ENCODE peak calls at places on chromosomes 1 and 21, in five cellular contexts. One of them, this sample, is unnamed.

GRCh38 chr1:27332536-27333281 is 9.1 kb upstream of the SYTL1 start:
- DNase-seq in IMR-90: peak; percentile 16
- DNase-seq in MM.1S: peak; percentile 16
- DNase-seq in CD8-positive, alpha-beta T cell: peak; percentile 76
- DNase-seq in esophagus muscularis mucosa: no peak
- DNase-seq in this sample: no peak

GRCh38 chr1:226424228-226425003 is 16.5 kb upstream of the PARP1 start:
- DNase-seq in IMR-90: peak; percentile 10
- DNase-seq in MM.1S: peak; percentile 73
- DNase-seq in CD8-positive, alpha-beta T cell: no peak
- DNase-seq in esophagus muscularis mucosa: no peak
- DNase-seq in this sample: no peak

GRCh38 chr1:178688244-178688643 is 36.8 kb upstream of the RALGPS2 start:
- DNase-seq in IMR-90: peak; percentile 26
- DNase-seq in MM.1S: no peak
- DNase-seq in CD8-positive, alpha-beta T cell: no peak
- DNase-seq in esophagus muscularis mucosa: no peak
- DNase-seq in this sample: no peak

GRCh38 chr1:44284184-44284583 is 70.9 kb downstream of the ERI3 start:
- DNase-seq in IMR-90: no peak
- DNase-seq in MM.1S: no peak
- DNase-seq in CD8-positive, alpha-beta T cell: no peak
- DNase-seq in esophagus muscularis mucosa: no peak
- DNase-seq in this sample: no peak

GRCh38 chr21:39156024-39156423 is 27.2 kb downstream of the PSMG1 start:
- DNase-seq in IMR-90: peak; percentile 70
- DNase-seq in MM.1S: no peak
- DNase-seq in CD8-positive, alpha-beta T cell: no peak
- DNase-seq in esophagus muscularis mucosa: peak; percentile 42
- DNase-seq in this sample: no peak

GRCh38 chr1:14443164-14443787 is 155.2 kb upstream of the KAZN start:
- DNase-seq in IMR-90: peak; percentile 48
- DNase-seq in MM.1S: no peak
- DNase-seq in CD8-positive, alpha-beta T cell: no peak
- DNase-seq in esophagus muscularis mucosa: no peak
- DNase-seq in this sample: no peak

GRCh38 chr1:103326595-103326994 is 198.9 kb upstream of the RNPC3 start:
- DNase-seq in IMR-90: no peak
- DNase-seq in MM.1S: peak; percentile 51
- DNase-seq in CD8-positive, alpha-beta T cell: no peak
- DNase-seq in esophagus muscularis mucosa: no peak
- DNase-seq in this sample: no peak

GRCh38 chr1:233364695-233365539 is 37.4 kb downstream of the MAP3K21 start:
- DNase-seq in IMR-90: peak; percentile 23
- DNase-seq in MM.1S: peak; percentile 19
- DNase-seq in CD8-positive, alpha-beta T cell: no peak
- DNase-seq in esophagus muscularis mucosa: no peak
- DNase-seq in this sample: no peak

GRCh38 chr1:222975472-222976122 is 160.8 kb downstream of the DISP1 start:
- DNase-seq in IMR-90: peak; percentile 28
- DNase-seq in MM.1S: peak; percentile 3
- DNase-seq in CD8-positive, alpha-beta T cell: no peak
- DNase-seq in esophagus muscularis mucosa: no peak
- DNase-seq in this sample: no peak

GRCh38 chr21:44990921-44991320 is 51.1 kb downstream of the SLX9 start:
- DNase-seq in IMR-90: no peak
- DNase-seq in MM.1S: no peak
- DNase-seq in CD8-positive, alpha-beta T cell: no peak
- DNase-seq in esophagus muscularis mucosa: no peak
- DNase-seq in this sample: no peak

GRCh38 chr1:100713636-100714035 is 5.9 kb upstream of the VCAM1 start:
- DNase-seq in IMR-90: no peak
- DNase-seq in MM.1S: no peak
- DNase-seq in CD8-positive, alpha-beta T cell: no peak
- DNase-seq in esophagus muscularis mucosa: no peak
- DNase-seq in this sample: no peak

GRCh38 chr1:208834346-208835081 is 590.3 kb upstream of the PLXNA2 start:
- DNase-seq in IMR-90: no peak
- DNase-seq in MM.1S: no peak
- DNase-seq in CD8-positive, alpha-beta T cell: no peak
- DNase-seq in esophagus muscularis mucosa: peak; percentile 78
- DNase-seq in this sample: no peak

GRCh38 chr21:21971384-21971783 is 973.2 kb downstream of the NCAM2 start:
- DNase-seq in IMR-90: no peak
- DNase-seq in MM.1S: no peak
- DNase-seq in CD8-positive, alpha-beta T cell: no peak
- DNase-seq in esophagus muscularis mucosa: no peak
- DNase-seq in this sample: no peak

GRCh38 chr1:15948600-15949452 is 27.1 kb downstream of the ZBTB17 start:
- DNase-seq in IMR-90: peak; percentile 95
- DNase-seq in MM.1S: no peak
- DNase-seq in CD8-positive, alpha-beta T cell: no peak
- DNase-seq in esophagus muscularis mucosa: no peak
- DNase-seq in this sample: no peak

GRCh38 chr1:215405211-215405610 is 161.9 kb upstream of the KCTD3 start:
- DNase-seq in IMR-90: peak; percentile 59
- DNase-seq in MM.1S: no peak
- DNase-seq in CD8-positive, alpha-beta T cell: no peak
- DNase-seq in esophagus muscularis mucosa: no peak
- DNase-seq in this sample: no peak

GRCh38 chr1:179105393-179105792 is 23.5 kb downstream of the TOR3A start:
- DNase-seq in IMR-90: no peak
- DNase-seq in MM.1S: peak; percentile 28
- DNase-seq in CD8-positive, alpha-beta T cell: no peak
- DNase-seq in esophagus muscularis mucosa: no peak
- DNase-seq in this sample: no peak

GRCh38 chr1:109399326-109399957 is 1.7 kb upstream of the SORT1 start:
- DNase-seq in IMR-90: peak; percentile 59
- DNase-seq in MM.1S: peak; percentile 56
- DNase-seq in CD8-positive, alpha-beta T cell: no peak
- DNase-seq in esophagus muscularis mucosa: no peak
- DNase-seq in this sample: no peak

GRCh38 chr1:101309334-101310221 is 72.8 kb downstream of the S1PR1 start:
- DNase-seq in IMR-90: peak; percentile 56
- DNase-seq in MM.1S: peak; percentile 40
- DNase-seq in CD8-positive, alpha-beta T cell: peak; percentile 85
- DNase-seq in esophagus muscularis mucosa: no peak
- DNase-seq in this sample: peak; percentile 85

GRCh38 chr1:186078245-186078644 is 296.8 kb downstream of the TPR start:
- DNase-seq in IMR-90: no peak
- DNase-seq in MM.1S: no peak
- DNase-seq in CD8-positive, alpha-beta T cell: no peak
- DNase-seq in esophagus muscularis mucosa: no peak
- DNase-seq in this sample: peak; percentile 49

GRCh38 chr1:56322211-56322610 is 257.2 kb downstream of the PLPP3 start:
- DNase-seq in IMR-90: peak; percentile 19
- DNase-seq in MM.1S: no peak
- DNase-seq in CD8-positive, alpha-beta T cell: no peak
- DNase-seq in esophagus muscularis mucosa: no peak
- DNase-seq in this sample: no peak

GRCh38 chr1:225454733-225455132 is 26.9 kb upstream of the LBR start:
- DNase-seq in IMR-90: peak; percentile 89
- DNase-seq in MM.1S: no peak
- DNase-seq in CD8-positive, alpha-beta T cell: no peak
- DNase-seq in esophagus muscularis mucosa: no peak
- DNase-seq in this sample: no peak

GRCh38 chr1:221667504-221667903 is 74.4 kb downstream of the DUSP10 start:
- DNase-seq in IMR-90: peak; percentile 90
- DNase-seq in MM.1S: no peak
- DNase-seq in CD8-positive, alpha-beta T cell: no peak
- DNase-seq in esophagus muscularis mucosa: no peak
- DNase-seq in this sample: peak; percentile 18

GRCh38 chr1:92854386-92854785 is 22.5 kb downstream of the RPL5 start:
- DNase-seq in IMR-90: no peak
- DNase-seq in MM.1S: peak; percentile 70
- DNase-seq in CD8-positive, alpha-beta T cell: no peak
- DNase-seq in esophagus muscularis mucosa: no peak
- DNase-seq in this sample: no peak

GRCh38 chr21:43733529-43734071 is 14.7 kb downstream of the PDXK start:
- DNase-seq in IMR-90: peak; percentile 79
- DNase-seq in MM.1S: no peak
- DNase-seq in CD8-positive, alpha-beta T cell: no peak
- DNase-seq in esophagus muscularis mucosa: no peak
- DNase-seq in this sample: no peak

GRCh38 chr1:53725238-53725689 is 13.7 kb downstream of the GLIS1 start:
- DNase-seq in IMR-90: peak; percentile 77
- DNase-seq in MM.1S: no peak
- DNase-seq in CD8-positive, alpha-beta T cell: no peak
- DNase-seq in esophagus muscularis mucosa: no peak
- DNase-seq in this sample: no peak

GRCh38 chr1:232184561-232185530 is 445.1 kb downstream of the SIPA1L2 start:
- DNase-seq in IMR-90: no peak
- DNase-seq in MM.1S: no peak
- DNase-seq in CD8-positive, alpha-beta T cell: no peak
- DNase-seq in esophagus muscularis mucosa: peak; percentile 81
- DNase-seq in this sample: no peak

GRCh38 chr1:176531036-176531435 is 68.1 kb downstream of the PAPPA2 start:
- DNase-seq in IMR-90: no peak
- DNase-seq in MM.1S: no peak
- DNase-seq in CD8-positive, alpha-beta T cell: no peak
- DNase-seq in esophagus muscularis mucosa: peak; percentile 60
- DNase-seq in this sample: no peak

GRCh38 chr1:8985915-8986813 is 40.1 kb downstream of the SLC2A7 start:
- DNase-seq in IMR-90: peak; percentile 95
- DNase-seq in MM.1S: no peak
- DNase-seq in CD8-positive, alpha-beta T cell: no peak
- DNase-seq in esophagus muscularis mucosa: no peak
- DNase-seq in this sample: no peak

GRCh38 chr1:212951058-212951923 is 950 bp downstream of the VASH2 start:
- DNase-seq in IMR-90: no peak
- DNase-seq in MM.1S: no peak
- DNase-seq in CD8-positive, alpha-beta T cell: no peak
- DNase-seq in esophagus muscularis mucosa: no peak
- DNase-seq in this sample: no peak

GRCh38 chr1:25067852-25068251 is 137.8 kb upstream of the RUNX3 start:
- DNase-seq in IMR-90: no peak
- DNase-seq in MM.1S: no peak
- DNase-seq in CD8-positive, alpha-beta T cell: no peak
- DNase-seq in esophagus muscularis mucosa: no peak
- DNase-seq in this sample: no peak

GRCh38 chr1:25066731-25067520 is 136.8 kb upstream of the RUNX3 start:
- DNase-seq in IMR-90: no peak
- DNase-seq in MM.1S: no peak
- DNase-seq in CD8-positive, alpha-beta T cell: no peak
- DNase-seq in esophagus muscularis mucosa: no peak
- DNase-seq in this sample: no peak

GRCh38 chr1:25068829-25069228 is 138.8 kb upstream of the RUNX3 start:
- DNase-seq in IMR-90: no peak
- DNase-seq in MM.1S: no peak
- DNase-seq in CD8-positive, alpha-beta T cell: no peak
- DNase-seq in esophagus muscularis mucosa: no peak
- DNase-seq in this sample: no peak

GRCh38 chr1:25066253-25066652 is 136.2 kb upstream of the RUNX3 start:
- DNase-seq in IMR-90: no peak
- DNase-seq in MM.1S: no peak
- DNase-seq in CD8-positive, alpha-beta T cell: no peak
- DNase-seq in esophagus muscularis mucosa: no peak
- DNase-seq in this sample: no peak

GRCh38 chr1:25068316-25068715 is 138.2 kb upstream of the RUNX3 start:
- DNase-seq in IMR-90: no peak
- DNase-seq in MM.1S: no peak
- DNase-seq in CD8-positive, alpha-beta T cell: no peak
- DNase-seq in esophagus muscularis mucosa: no peak
- DNase-seq in this sample: no peak
- H3K4me3 ChIP-seq in IMR-90: no peak overlapping the region
- H3K4me3 ChIP-seq in MM.1S: no peak overlapping the region
- H3K4me3 ChIP-seq in CD8-positive, alpha-beta T cell: no peak overlapping the region
- H3K4me3 ChIP-seq in esophagus muscularis mucosa: no peak overlapping the region
- H3K4me3 ChIP-seq in this sample: no peak overlapping the region

DNA sequence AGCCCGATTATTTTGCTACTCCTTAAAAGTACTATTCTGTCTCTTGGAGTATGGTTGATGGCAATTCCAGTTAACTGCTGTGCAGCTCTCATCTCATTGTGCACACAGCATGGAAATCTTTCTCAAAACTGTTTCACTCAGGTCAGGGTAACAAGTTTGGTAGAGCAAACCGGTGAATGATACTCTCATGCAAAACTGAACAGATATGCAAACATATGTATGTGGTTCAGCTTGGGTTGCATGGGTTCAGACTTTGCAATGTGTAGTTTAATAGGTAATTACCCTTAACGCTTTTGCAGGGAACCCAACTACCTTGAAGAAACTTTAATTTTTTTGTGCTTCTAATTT is 2.2 kb downstream of the GADD45A start:
- DNase-seq in IMR-90: no peak
- DNase-seq in MM.1S: peak; percentile 19
- DNase-seq in CD8-positive, alpha-beta T cell: no peak
- DNase-seq in esophagus muscularis mucosa: no peak
- DNase-seq in this sample: no peak
- H3K36me3 ChIP-seq in IMR-90: peaks cover 12% of the 10 kb centered on the region
- H3K36me3 ChIP-seq in MM.1S: no peaks in the 10 kb centered on the region
- H3K36me3 ChIP-seq in CD8-positive, alpha-beta T cell: no peaks in the 10 kb centered on the region
- H3K36me3 ChIP-seq in esophagus muscularis mucosa: no peaks in the 10 kb centered on the region
- H3K36me3 ChIP-seq in this sample: peaks cover 7% of the 10 kb centered on the region

DNA sequence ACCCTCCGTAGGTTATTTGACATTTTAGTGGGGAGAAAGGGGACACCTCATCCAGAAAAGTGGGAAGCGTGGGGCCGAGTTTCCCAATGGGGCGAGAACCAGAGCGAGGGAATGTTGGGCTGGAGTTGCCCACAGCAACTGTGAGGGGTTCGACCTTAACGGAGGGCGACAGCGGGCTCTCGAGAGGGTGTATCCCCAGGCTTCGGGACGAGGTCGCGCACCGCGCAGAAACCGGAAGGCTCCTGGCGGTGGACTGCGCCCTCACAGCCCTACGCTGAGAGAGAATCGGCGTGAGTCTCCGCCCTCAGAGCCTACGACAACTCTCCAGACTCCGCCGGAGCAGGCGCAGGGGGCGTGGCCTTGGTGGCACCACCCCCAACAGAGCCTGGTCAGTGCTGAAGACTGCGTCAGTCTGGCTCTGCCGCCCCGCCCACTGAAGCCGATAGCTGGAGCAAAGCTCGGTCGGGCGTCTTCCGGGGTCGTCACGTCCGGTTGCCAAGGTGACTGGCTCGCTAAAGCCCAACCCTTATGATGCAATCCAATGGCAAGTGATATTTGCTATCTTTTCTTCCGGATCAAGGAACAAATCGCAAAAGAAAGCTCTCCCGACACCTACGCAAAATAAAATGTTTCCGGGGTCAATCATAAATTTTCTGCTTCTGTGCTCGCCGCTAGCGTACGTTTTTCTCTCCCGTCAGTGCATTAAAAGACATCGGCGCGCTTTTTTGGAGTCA is at the start of gene LRIF1:
- DNase-seq in IMR-90: peak; percentile 99
- DNase-seq in MM.1S: peak; percentile 99
- DNase-seq in CD8-positive, alpha-beta T cell: peak; percentile 99
- DNase-seq in esophagus muscularis mucosa: peak; percentile 99
- DNase-seq in this sample: peak; percentile 99
- TF ChIP-seq CTCF in IMR-90: peak; percentile 42
- TF ChIP-seq CTCF in MM.1S: peak; percentile 22
- TF ChIP-seq CTCF in CD8-positive, alpha-beta T cell: peak; percentile 59
- TF ChIP-seq CTCF in esophagus muscularis mucosa: peak; percentile 17
- TF ChIP-seq CTCF in this sample: peak; percentile 32

DNA sequence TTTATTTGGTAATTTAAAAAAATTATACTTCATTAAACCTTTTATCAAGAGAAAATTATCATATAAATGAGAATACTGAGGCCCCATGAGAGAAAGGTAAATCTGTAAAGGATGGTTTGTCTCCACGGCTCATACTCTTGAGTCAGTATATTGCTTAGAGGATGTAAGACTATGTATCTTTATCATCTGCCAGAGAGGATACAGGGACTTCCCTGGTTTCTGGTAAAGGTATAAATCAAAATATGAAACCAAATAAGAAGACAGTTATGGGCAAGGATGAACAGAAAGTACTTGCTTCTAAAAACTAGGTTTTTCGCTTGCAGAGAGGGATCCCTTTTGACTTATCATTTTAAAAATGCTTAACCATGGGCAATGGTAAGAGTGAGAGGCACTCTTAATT is 112.4 kb downstream of the POU2F1 start:
- DNase-seq in IMR-90: no peak
- DNase-seq in MM.1S: peak; percentile 47
- DNase-seq in CD8-positive, alpha-beta T cell: no peak
- DNase-seq in esophagus muscularis mucosa: no peak
- DNase-seq in this sample: peak; percentile 24
- H3K4me3 ChIP-seq in IMR-90: no peak overlapping the region
- H3K4me3 ChIP-seq in MM.1S: no peak overlapping the region
- H3K4me3 ChIP-seq in CD8-positive, alpha-beta T cell: no peak overlapping the region
- H3K4me3 ChIP-seq in esophagus muscularis mucosa: no peak overlapping the region
- H3K4me3 ChIP-seq in this sample: no peak overlapping the region